ENCODE peak calls at places on chromosomes 3 and 15, in eight cellular contexts. One of them, this sample, is unnamed.

GRCh38 chr15:88187195-88187594 is 69.3 kb downstream of the NTRK3 start:
- DNase-seq in tibial artery: no peak
- DNase-seq in retinal pigment epithelial cell: no peak
- DNase-seq in H1: no peak
- DNase-seq in AG09309: no peak
- DNase-seq in upper lobe of left lung: no peak
- DNase-seq in sigmoid colon: no peak
- DNase-seq in psoas muscle: no peak
- DNase-seq in this sample: no peak

GRCh38 chr3:173109143-173109542 is 31.9 kb downstream of the SPATA16 start:
- DNase-seq in AG09309: no peak
- DNase-seq in upper lobe of left lung: no peak
- DNase-seq in tibial artery: no peak
- DNase-seq in retinal pigment epithelial cell: no peak
- DNase-seq in psoas muscle: no peak
- DNase-seq in sigmoid colon: no peak
- DNase-seq in H1: no peak
- DNase-seq in this sample: no peak

GRCh38 chr3:52507359-52507758 is 12.2 kb downstream of the STAB1 start:
- DNase-seq in H1: no peak
- DNase-seq in retinal pigment epithelial cell: peak; percentile 91
- DNase-seq in sigmoid colon: no peak
- DNase-seq in psoas muscle: no peak
- DNase-seq in tibial artery: no peak
- DNase-seq in upper lobe of left lung: no peak
- DNase-seq in AG09309: no peak
- DNase-seq in this sample: peak; percentile 20

GRCh38 chr3:172218350-172219323 is 179.3 kb downstream of the FNDC3B start:
- DNase-seq in psoas muscle: no peak
- DNase-seq in sigmoid colon: no peak
- DNase-seq in H1: no peak
- DNase-seq in upper lobe of left lung: no peak
- DNase-seq in retinal pigment epithelial cell: no peak
- DNase-seq in tibial artery: no peak
- DNase-seq in AG09309: no peak
- DNase-seq in this sample: no peak

GRCh38 chr3:12868039-12869024 is 27.0 kb upstream of the RPL32 start:
- DNase-seq in H1: peak; percentile 38
- DNase-seq in sigmoid colon: peak; percentile 92
- DNase-seq in AG09309: peak; percentile 51
- DNase-seq in tibial artery: peak; percentile 90
- DNase-seq in retinal pigment epithelial cell: peak; percentile 51
- DNase-seq in psoas muscle: peak; percentile 92
- DNase-seq in upper lobe of left lung: peak; percentile 90
- DNase-seq in this sample: peak; percentile 83

GRCh38 chr3:74561881-74562280 is 52.6 kb downstream of the CNTN3 start:
- DNase-seq in H1: no peak
- DNase-seq in psoas muscle: no peak
- DNase-seq in upper lobe of left lung: no peak
- DNase-seq in sigmoid colon: no peak
- DNase-seq in AG09309: peak; percentile 47
- DNase-seq in retinal pigment epithelial cell: no peak
- DNase-seq in tibial artery: no peak
- DNase-seq in this sample: peak; percentile 84

GRCh38 chr3:105865867-105866350 is 2.9 kb downstream of the CBLB start:
- DNase-seq in upper lobe of left lung: no peak
- DNase-seq in retinal pigment epithelial cell: no peak
- DNase-seq in psoas muscle: no peak
- DNase-seq in sigmoid colon: no peak
- DNase-seq in tibial artery: no peak
- DNase-seq in AG09309: no peak
- DNase-seq in H1: no peak
- DNase-seq in this sample: no peak

GRCh38 chr3:86968224-86968932 is 22.6 kb downstream of the VGLL3 start:
- DNase-seq in retinal pigment epithelial cell: no peak
- DNase-seq in sigmoid colon: no peak
- DNase-seq in AG09309: no peak
- DNase-seq in psoas muscle: no peak
- DNase-seq in upper lobe of left lung: no peak
- DNase-seq in H1: no peak
- DNase-seq in tibial artery: no peak
- DNase-seq in this sample: no peak

GRCh38 chr3:48157950-48158376 is 30.3 kb downstream of the CDC25A start:
- DNase-seq in psoas muscle: peak; percentile 71
- DNase-seq in tibial artery: peak; percentile 72
- DNase-seq in H1: peak; percentile 43
- DNase-seq in retinal pigment epithelial cell: peak; percentile 13
- DNase-seq in sigmoid colon: peak; percentile 80
- DNase-seq in upper lobe of left lung: peak; percentile 29
- DNase-seq in AG09309: peak; percentile 24
- DNase-seq in this sample: peak; percentile 66

GRCh38 chr15:92682772-92683510 is 27.4 kb upstream of the FAM174B start:
- DNase-seq in psoas muscle: no peak
- DNase-seq in H1: no peak
- DNase-seq in retinal pigment epithelial cell: no peak
- DNase-seq in tibial artery: no peak
- DNase-seq in sigmoid colon: no peak
- DNase-seq in upper lobe of left lung: no peak
- DNase-seq in AG09309: peak; percentile 53
- DNase-seq in this sample: peak; percentile 79

GRCh38 chr3:85141-85540 is 111.4 kb upstream of the CHL1 start:
- DNase-seq in H1: no peak
- DNase-seq in retinal pigment epithelial cell: no peak
- DNase-seq in sigmoid colon: no peak
- DNase-seq in AG09309: no peak
- DNase-seq in tibial artery: no peak
- DNase-seq in upper lobe of left lung: no peak
- DNase-seq in psoas muscle: no peak
- DNase-seq in this sample: no peak

GRCh38 chr15:27165590-27165989 is 194.6 kb downstream of the GABRG3 start:
- DNase-seq in H1: no peak
- DNase-seq in tibial artery: no peak
- DNase-seq in upper lobe of left lung: no peak
- DNase-seq in retinal pigment epithelial cell: no peak
- DNase-seq in psoas muscle: no peak
- DNase-seq in AG09309: no peak
- DNase-seq in sigmoid colon: no peak
- DNase-seq in this sample: no peak
- TF ChIP-seq CTCF in H1: peak; percentile 40
- TF ChIP-seq CTCF in tibial artery: no peak
- TF ChIP-seq CTCF in upper lobe of left lung: no peak
- TF ChIP-seq CTCF in retinal pigment epithelial cell: no peak
- TF ChIP-seq CTCF in psoas muscle: no peak
- TF ChIP-seq CTCF in AG09309: no peak
- TF ChIP-seq CTCF in sigmoid colon: no peak
- TF ChIP-seq CTCF in this sample: no peak

GRCh38 chr15:74365619-74366445 is 1.6 kb downstream of the CYP11A1 start:
- DNase-seq in tibial artery: peak; percentile 66
- DNase-seq in H1: no peak
- DNase-seq in psoas muscle: peak; percentile 82
- DNase-seq in upper lobe of left lung: peak; percentile 56
- DNase-seq in AG09309: no peak
- DNase-seq in sigmoid colon: peak; percentile 81
- DNase-seq in retinal pigment epithelial cell: no peak
- DNase-seq in this sample: peak; percentile 67
- H3K4me3 ChIP-seq in tibial artery: peak overlapping the region; percentile 53
- H3K4me3 ChIP-seq in H1: peak overlapping the region; percentile 53
- H3K4me3 ChIP-seq in psoas muscle: peak overlapping the region; percentile 79
- H3K4me3 ChIP-seq in upper lobe of left lung: peak overlapping the region; percentile 55
- H3K4me3 ChIP-seq in AG09309: peak overlapping the region; percentile 34
- H3K4me3 ChIP-seq in sigmoid colon: peak overlapping the region; percentile 35
- H3K4me3 ChIP-seq in retinal pigment epithelial cell: peak overlapping the region; percentile 38
- H3K4me3 ChIP-seq in this sample: peak overlapping the region; percentile 64

GRCh38 chr15:71782447-71783165 is 27.7 kb upstream of the NR2E3 start:
- DNase-seq in psoas muscle: no peak
- DNase-seq in retinal pigment epithelial cell: no peak
- DNase-seq in sigmoid colon: no peak
- DNase-seq in AG09309: no peak
- DNase-seq in upper lobe of left lung: no peak
- DNase-seq in tibial artery: peak; percentile 33
- DNase-seq in H1: no peak
- DNase-seq in this sample: no peak

GRCh38 chr15:71781965-71782265 is 28.4 kb upstream of the NR2E3 start:
- DNase-seq in upper lobe of left lung: no peak
- DNase-seq in psoas muscle: no peak
- DNase-seq in H1: no peak
- DNase-seq in retinal pigment epithelial cell: no peak
- DNase-seq in sigmoid colon: no peak
- DNase-seq in AG09309: no peak
- DNase-seq in tibial artery: no peak
- DNase-seq in this sample: no peak

GRCh38 chr15:71785996-71786395 is 24.4 kb upstream of the NR2E3 start:
- DNase-seq in AG09309: no peak
- DNase-seq in upper lobe of left lung: no peak
- DNase-seq in tibial artery: no peak
- DNase-seq in retinal pigment epithelial cell: no peak
- DNase-seq in sigmoid colon: no peak
- DNase-seq in psoas muscle: no peak
- DNase-seq in H1: no peak
- DNase-seq in this sample: no peak

GRCh38 chr15:71786673-71787072 is 23.7 kb upstream of the NR2E3 start:
- DNase-seq in H1: no peak
- DNase-seq in tibial artery: no peak
- DNase-seq in retinal pigment epithelial cell: no peak
- DNase-seq in AG09309: no peak
- DNase-seq in sigmoid colon: no peak
- DNase-seq in psoas muscle: no peak
- DNase-seq in upper lobe of left lung: no peak
- DNase-seq in this sample: no peak

DNA sequence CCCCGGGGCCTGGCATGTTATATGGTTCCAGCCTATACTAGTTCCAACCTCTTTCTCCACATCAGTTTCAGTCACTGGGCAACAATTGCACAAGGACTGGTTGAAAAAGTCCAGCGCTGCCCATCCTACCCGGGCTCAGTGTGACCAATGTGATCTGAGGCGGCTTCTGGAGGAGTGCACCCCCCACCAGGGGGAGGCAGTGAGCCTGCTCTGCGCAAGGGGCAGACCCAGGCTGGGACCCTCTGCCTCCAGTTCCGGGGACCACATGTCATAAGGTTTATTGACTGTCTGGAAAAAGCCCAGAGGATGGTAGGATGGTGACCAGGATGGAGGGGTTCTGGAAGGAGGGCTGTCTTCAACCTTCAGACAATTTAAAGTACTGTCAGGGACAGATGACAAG is 25.6 kb upstream of the NR2E3 start:
- DNase-seq in H1: no peak
- DNase-seq in upper lobe of left lung: no peak
- DNase-seq in sigmoid colon: no peak
- DNase-seq in psoas muscle: no peak
- DNase-seq in AG09309: no peak
- DNase-seq in tibial artery: peak; percentile 10
- DNase-seq in retinal pigment epithelial cell: no peak
- DNase-seq in this sample: no peak
- TF ChIP-seq CTCF in H1: peak; percentile 82
- TF ChIP-seq CTCF in upper lobe of left lung: no peak
- TF ChIP-seq CTCF in sigmoid colon: no peak
- TF ChIP-seq CTCF in psoas muscle: no peak
- TF ChIP-seq CTCF in AG09309: peak; percentile 23
- TF ChIP-seq CTCF in tibial artery: no peak
- TF ChIP-seq CTCF in retinal pigment epithelial cell: peak; percentile 55
- TF ChIP-seq CTCF in this sample: peak; percentile 18

GRCh38 chr3:10249833-10250232 is 1.6 kb downstream of the TATDN2 start:
- DNase-seq in AG09309: no peak
- DNase-seq in upper lobe of left lung: no peak
- DNase-seq in H1: no peak
- DNase-seq in psoas muscle: no peak
- DNase-seq in retinal pigment epithelial cell: no peak
- DNase-seq in tibial artery: no peak
- DNase-seq in sigmoid colon: no peak
- DNase-seq in this sample: peak; percentile 11

GRCh38 chr3:10248984-10249748 is 907 bp downstream of the TATDN2 start:
- DNase-seq in H1: no peak
- DNase-seq in psoas muscle: peak; percentile 64
- DNase-seq in retinal pigment epithelial cell: no peak
- DNase-seq in upper lobe of left lung: peak; percentile 51
- DNase-seq in sigmoid colon: peak; percentile 77
- DNase-seq in tibial artery: no peak
- DNase-seq in AG09309: no peak
- DNase-seq in this sample: no peak

GRCh38 chr3:10253731-10254130 is 5.5 kb downstream of the TATDN2 start:
- DNase-seq in psoas muscle: no peak
- DNase-seq in H1: no peak
- DNase-seq in retinal pigment epithelial cell: no peak
- DNase-seq in upper lobe of left lung: no peak
- DNase-seq in sigmoid colon: no peak
- DNase-seq in AG09309: no peak
- DNase-seq in tibial artery: no peak
- DNase-seq in this sample: no peak

GRCh38 chr3:10248184-10248983 is at the start of gene TATDN2:
- DNase-seq in sigmoid colon: peak; percentile 99
- DNase-seq in AG09309: peak; percentile 81
- DNase-seq in tibial artery: peak; percentile 98
- DNase-seq in upper lobe of left lung: peak; percentile 98
- DNase-seq in retinal pigment epithelial cell: peak; percentile 85
- DNase-seq in H1: peak; percentile 97
- DNase-seq in psoas muscle: peak; percentile 98
- DNase-seq in this sample: peak; percentile 96

DNA sequence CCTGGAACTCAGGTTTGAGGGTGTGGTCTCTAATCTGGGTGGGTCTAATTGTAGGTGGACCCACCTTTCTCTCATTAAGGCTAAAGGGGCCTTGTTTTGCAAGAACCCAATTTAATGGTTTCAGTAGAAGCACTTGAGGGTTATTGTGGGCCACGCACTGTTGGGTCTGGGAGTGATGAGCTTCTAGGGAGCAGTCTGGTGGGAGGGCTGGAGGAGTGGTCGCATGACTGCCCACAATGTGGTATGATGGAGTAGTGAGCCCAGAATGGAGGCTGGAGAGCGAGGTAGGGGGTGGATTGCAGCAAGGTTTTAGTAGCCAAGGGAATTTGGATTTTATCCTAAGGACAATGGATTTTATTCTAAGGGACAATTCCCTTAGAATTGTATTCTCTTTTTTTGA is 2.7 kb downstream of the TATDN2 start:
- DNase-seq in H1: no peak
- DNase-seq in upper lobe of left lung: no peak
- DNase-seq in psoas muscle: no peak
- DNase-seq in AG09309: no peak
- DNase-seq in tibial artery: no peak
- DNase-seq in sigmoid colon: no peak
- DNase-seq in retinal pigment epithelial cell: no peak
- DNase-seq in this sample: no peak
- H3K4me3 ChIP-seq in H1: no peak overlapping the region
- H3K4me3 ChIP-seq in upper lobe of left lung: no peak overlapping the region
- H3K4me3 ChIP-seq in psoas muscle: peak overlapping the region; percentile 78
- H3K4me3 ChIP-seq in AG09309: no peak overlapping the region
- H3K4me3 ChIP-seq in tibial artery: no peak overlapping the region
- H3K4me3 ChIP-seq in sigmoid colon: no peak overlapping the region
- H3K4me3 ChIP-seq in retinal pigment epithelial cell: peak overlapping the region; percentile 84
- H3K4me3 ChIP-seq in this sample: no peak overlapping the region

GRCh38 chr15:79007066-79007465 is 62.2 kb upstream of the CTSH start:
- DNase-seq in upper lobe of left lung: peak; percentile 63
- DNase-seq in H1: peak; percentile 44
- DNase-seq in sigmoid colon: no peak
- DNase-seq in psoas muscle: peak; percentile 53
- DNase-seq in tibial artery: no peak
- DNase-seq in AG09309: no peak
- DNase-seq in retinal pigment epithelial cell: no peak
- DNase-seq in this sample: peak; percentile 59
- TF ChIP-seq CTCF in upper lobe of left lung: peak; percentile 32
- TF ChIP-seq CTCF in H1: peak; percentile 96
- TF ChIP-seq CTCF in sigmoid colon: no peak
- TF ChIP-seq CTCF in psoas muscle: peak; percentile 45
- TF ChIP-seq CTCF in tibial artery: peak; percentile 54
- TF ChIP-seq CTCF in AG09309: peak; percentile 62
- TF ChIP-seq CTCF in retinal pigment epithelial cell: peak; percentile 57
- TF ChIP-seq CTCF in this sample: peak; percentile 69

GRCh38 chr3:98741121-98741716 is 21.9 kb upstream of the ST3GAL6 start:
- DNase-seq in psoas muscle: no peak
- DNase-seq in tibial artery: no peak
- DNase-seq in H1: no peak
- DNase-seq in retinal pigment epithelial cell: no peak
- DNase-seq in sigmoid colon: no peak
- DNase-seq in AG09309: no peak
- DNase-seq in upper lobe of left lung: no peak
- DNase-seq in this sample: no peak
- H3K4me3 ChIP-seq in psoas muscle: no peak overlapping the region
- H3K4me3 ChIP-seq in tibial artery: no peak overlapping the region
- H3K4me3 ChIP-seq in H1: no peak overlapping the region
- H3K4me3 ChIP-seq in retinal pigment epithelial cell: no peak overlapping the region
- H3K4me3 ChIP-seq in sigmoid colon: no peak overlapping the region
- H3K4me3 ChIP-seq in AG09309: no peak overlapping the region
- H3K4me3 ChIP-seq in upper lobe of left lung: no peak overlapping the region
- H3K4me3 ChIP-seq in this sample: no peak overlapping the region

This sample was measured in AG10803.